ENCODE peak calls at places on chromosomes 11 and 22, in four cellular contexts. One of them, this sample, is unnamed.

GRCh38 chr11:35289821-35290220 is 129.5 kb downstream of the SLC1A2 start:
- DNase-seq in pancreas: no peak
- DNase-seq in foreskin fibroblast: peak
- DNase-seq in heart left ventricle: no peak
- DNase-seq in this sample: no peak

GRCh38 chr11:61610905-61611304 is 30.0 kb upstream of the SYT7 start:
- DNase-seq in pancreas: no peak
- DNase-seq in foreskin fibroblast: no peak
- DNase-seq in heart left ventricle: peak
- DNase-seq in this sample: no peak

GRCh38 chr11:98434296-98434695 is 586.5 kb upstream of the CNTN5 start:
- DNase-seq in pancreas: no peak
- DNase-seq in foreskin fibroblast: no peak
- DNase-seq in heart left ventricle: no peak
- DNase-seq in this sample: no peak

GRCh38 chr11:123601136-123601535 is 53.3 kb downstream of the SCN3B start:
- DNase-seq in pancreas: no peak
- DNase-seq in foreskin fibroblast: peak
- DNase-seq in heart left ventricle: no peak
- DNase-seq in this sample: no peak

GRCh38 chr11:64858467-64859401 is 14.3 kb upstream of the CDC42BPG start:
- DNase-seq in pancreas: no peak
- DNase-seq in foreskin fibroblast: no peak
- DNase-seq in heart left ventricle: peak
- DNase-seq in this sample: peak

GRCh38 chr11:27904358-27905055 is 203.4 kb downstream of the KIF18A start:
- DNase-seq in pancreas: no peak
- DNase-seq in foreskin fibroblast: peak
- DNase-seq in heart left ventricle: no peak
- DNase-seq in this sample: no peak

GRCh38 chr22:45263790-45264269 is 20.9 kb upstream of the UPK3A start:
- DNase-seq in pancreas: peak
- DNase-seq in foreskin fibroblast: peak
- DNase-seq in heart left ventricle: peak
- DNase-seq in this sample: peak

GRCh38 chr11:100151944-100152343 is 535.1 kb upstream of the ARHGAP42 start:
- DNase-seq in pancreas: no peak
- DNase-seq in foreskin fibroblast: no peak
- DNase-seq in heart left ventricle: no peak
- DNase-seq in this sample: no peak

GRCh38 chr11:83047515-83048225 is 24.0 kb downstream of the RAB30 start:
- DNase-seq in pancreas: no peak
- DNase-seq in foreskin fibroblast: peak
- DNase-seq in heart left ventricle: no peak
- DNase-seq in this sample: no peak

GRCh38 chr22:42217752-42218280 is 52.6 kb downstream of the TCF20 start:
- DNase-seq in pancreas: no peak
- DNase-seq in foreskin fibroblast: peak
- DNase-seq in heart left ventricle: no peak
- DNase-seq in this sample: no peak

DNA sequence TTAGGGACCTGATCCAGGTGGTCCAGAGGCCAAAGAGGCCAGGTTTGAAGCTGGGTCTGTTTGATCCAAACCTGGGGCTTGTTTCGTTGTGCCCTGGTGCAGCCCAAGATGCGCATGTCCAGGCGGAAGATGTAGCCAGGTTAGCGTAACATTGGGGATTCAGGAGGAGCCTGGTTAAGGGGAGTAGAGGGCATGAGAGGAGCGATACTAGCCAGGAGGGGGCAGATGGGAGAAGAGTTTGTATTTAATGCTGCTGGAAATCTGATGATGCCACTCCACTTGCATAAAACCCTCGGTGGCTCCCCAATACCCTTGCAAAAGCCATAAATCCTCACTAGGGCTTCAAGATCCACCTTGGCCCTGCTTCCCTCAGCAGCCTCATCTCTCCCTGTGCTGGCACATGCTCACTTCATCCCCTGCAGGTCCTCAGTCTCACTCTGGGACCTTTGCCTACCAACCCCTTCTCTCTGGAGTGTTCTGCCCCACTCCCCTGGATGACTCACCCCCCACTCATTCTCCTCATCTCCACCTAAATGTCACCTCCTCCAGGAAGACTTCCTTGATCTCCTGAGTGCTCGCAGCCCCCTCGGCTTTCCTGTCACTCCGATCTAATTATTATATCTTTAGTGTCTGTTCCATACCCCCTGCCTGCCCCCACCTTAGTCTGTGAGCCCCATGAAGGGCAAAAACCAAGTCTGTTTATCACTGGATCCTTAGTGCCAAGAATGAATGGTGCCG is 95.9 kb downstream of the MIAT start:
- DNase-seq in pancreas: no peak
- DNase-seq in foreskin fibroblast: no peak
- DNase-seq in heart left ventricle: no peak
- DNase-seq in this sample: no peak
- TF ChIP-seq CTCF in pancreas: no peak
- TF ChIP-seq CTCF in foreskin fibroblast: no peak
- TF ChIP-seq CTCF in heart left ventricle: no peak
- TF ChIP-seq CTCF in this sample: no peak

DNA sequence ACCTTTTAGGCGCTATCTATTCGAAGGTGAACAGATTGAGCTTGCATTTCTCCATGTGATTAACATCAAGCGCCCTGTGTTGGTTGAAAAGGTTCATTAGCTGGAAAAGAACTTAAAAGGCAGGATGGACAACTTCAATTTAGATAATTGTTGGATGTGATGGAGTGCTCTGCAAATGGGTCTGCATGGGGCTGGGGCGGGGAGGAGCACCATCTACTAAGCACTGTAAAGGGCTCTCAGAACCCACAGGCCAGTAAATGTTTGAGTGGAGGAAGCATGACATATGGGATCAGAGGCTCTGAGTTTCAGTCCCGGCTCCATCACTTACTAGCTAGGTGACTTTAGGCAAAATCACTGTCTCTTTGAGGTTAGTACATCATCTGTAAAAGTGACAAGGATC is 28.2 kb downstream of the ARL14EP start:
- DNase-seq in pancreas: no peak
- DNase-seq in foreskin fibroblast: no peak
- DNase-seq in heart left ventricle: no peak
- DNase-seq in this sample: no peak
- TF ChIP-seq CTCF in pancreas: no peak
- TF ChIP-seq CTCF in foreskin fibroblast: no peak
- TF ChIP-seq CTCF in heart left ventricle: no peak
- TF ChIP-seq CTCF in this sample: no peak

DNA sequence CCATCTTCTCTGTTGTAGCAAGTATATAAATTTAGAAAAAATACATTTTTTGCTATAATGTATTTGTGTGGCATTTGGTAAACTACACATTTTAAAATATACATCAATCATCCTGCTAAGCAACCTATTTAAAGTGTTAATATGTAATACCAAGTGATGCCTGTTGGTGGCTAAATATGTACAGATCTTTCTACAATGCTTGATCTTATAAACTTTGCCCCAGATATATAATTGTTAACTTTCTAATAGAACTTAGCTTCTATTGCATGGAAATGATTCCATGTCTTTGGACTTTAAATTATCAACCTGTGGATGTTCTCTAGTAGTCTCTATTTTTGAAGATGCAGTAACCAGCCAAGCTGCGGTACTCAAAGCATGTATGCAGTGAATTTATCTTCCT is 1260.4 kb upstream of the RAG2 start:
- DNase-seq in pancreas: no peak
- DNase-seq in foreskin fibroblast: peak
- DNase-seq in heart left ventricle: no peak
- DNase-seq in this sample: no peak
- TF ChIP-seq CTCF in pancreas: no peak
- TF ChIP-seq CTCF in foreskin fibroblast: no peak
- TF ChIP-seq CTCF in heart left ventricle: no peak
- TF ChIP-seq CTCF in this sample: no peak

GRCh38 chr11:72821920-72822799 is 7.9 kb downstream of the ATG16L2 start:
- DNase-seq in pancreas: peak
- DNase-seq in foreskin fibroblast: peak
- DNase-seq in heart left ventricle: peak
- DNase-seq in this sample: peak
- TF ChIP-seq CTCF in pancreas: no peak
- TF ChIP-seq CTCF in foreskin fibroblast: no peak
- TF ChIP-seq CTCF in heart left ventricle: peak
- TF ChIP-seq CTCF in this sample: peak

GRCh38 chr11:811446-812245 is 1.9 kb downstream of the RPLP2 start:
- DNase-seq in pancreas: no peak
- DNase-seq in foreskin fibroblast: peak
- DNase-seq in heart left ventricle: no peak
- DNase-seq in this sample: no peak
- TF ChIP-seq CTCF in pancreas: no peak
- TF ChIP-seq CTCF in foreskin fibroblast: no peak
- TF ChIP-seq CTCF in heart left ventricle: no peak
- TF ChIP-seq CTCF in this sample: no peak

GRCh38 chr11:110471315-110471714 is 41.6 kb downstream of the FDX1 start:
- DNase-seq in pancreas: no peak
- DNase-seq in foreskin fibroblast: peak
- DNase-seq in heart left ventricle: no peak
- DNase-seq in this sample: no peak

GRCh38 chr11:110469101-110469500 is 39.4 kb downstream of the FDX1 start:
- DNase-seq in pancreas: no peak
- DNase-seq in foreskin fibroblast: no peak
- DNase-seq in heart left ventricle: no peak
- DNase-seq in this sample: no peak

GRCh38 chr11:110468095-110468494 is 38.3 kb downstream of the FDX1 start:
- DNase-seq in pancreas: no peak
- DNase-seq in foreskin fibroblast: no peak
- DNase-seq in heart left ventricle: no peak
- DNase-seq in this sample: no peak

GRCh38 chr11:110470716-110471115 is 41.0 kb downstream of the FDX1 start:
- DNase-seq in pancreas: no peak
- DNase-seq in foreskin fibroblast: peak
- DNase-seq in heart left ventricle: no peak
- DNase-seq in this sample: no peak

DNA sequence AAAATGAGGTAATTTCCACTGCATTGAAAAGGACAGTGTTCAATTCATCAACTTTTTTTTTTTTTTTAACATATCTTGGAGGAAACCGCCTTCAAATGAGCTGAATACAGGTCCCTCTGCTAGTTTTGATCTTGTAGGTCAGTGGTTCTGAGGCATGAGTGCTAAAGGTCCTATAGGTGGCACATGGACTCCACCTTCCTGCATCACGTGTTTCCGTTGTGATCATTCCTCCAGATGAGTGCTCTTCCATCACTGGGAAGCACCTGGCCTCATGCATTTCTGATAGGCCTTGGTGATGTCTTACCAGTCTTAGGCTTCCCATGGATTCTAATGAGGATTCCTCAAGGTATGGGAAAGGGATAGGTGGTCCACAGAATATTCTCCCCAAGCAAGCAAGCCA is 37.8 kb downstream of the FDX1 start:
- DNase-seq in pancreas: no peak
- DNase-seq in foreskin fibroblast: no peak
- DNase-seq in heart left ventricle: no peak
- DNase-seq in this sample: no peak
- TF ChIP-seq CTCF in pancreas: no peak
- TF ChIP-seq CTCF in foreskin fibroblast: no peak
- TF ChIP-seq CTCF in heart left ventricle: no peak
- TF ChIP-seq CTCF in this sample: no peak

DNA sequence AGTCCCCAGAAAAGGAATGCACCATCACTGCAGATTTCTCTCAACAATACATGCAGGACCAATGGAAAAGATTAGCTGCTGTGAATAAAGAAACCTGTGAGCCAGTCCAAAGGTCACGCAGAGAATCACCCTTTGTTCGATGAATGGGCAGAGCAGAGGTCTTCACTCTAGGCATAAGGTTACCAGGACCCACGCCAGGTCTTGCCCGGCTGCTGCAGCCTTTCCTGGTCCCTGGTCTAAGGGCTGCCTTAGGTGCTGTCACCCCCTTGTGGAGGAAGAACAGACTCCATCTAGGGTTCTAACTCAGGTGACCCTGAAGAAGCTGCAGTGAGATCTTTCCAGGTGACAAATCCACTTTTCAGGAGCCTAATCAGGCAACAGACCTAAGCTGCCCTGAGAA is 29.0 kb upstream of the NAP1L4 start:
- DNase-seq in pancreas: no peak
- DNase-seq in foreskin fibroblast: peak
- DNase-seq in heart left ventricle: no peak
- DNase-seq in this sample: no peak
- TF ChIP-seq CTCF in pancreas: no peak
- TF ChIP-seq CTCF in foreskin fibroblast: peak
- TF ChIP-seq CTCF in heart left ventricle: peak
- TF ChIP-seq CTCF in this sample: no peak

GRCh38 chr11:74701351-74701750 is 29.9 kb downstream of the CHRDL2 start:
- DNase-seq in pancreas: no peak
- DNase-seq in foreskin fibroblast: no peak
- DNase-seq in heart left ventricle: no peak
- DNase-seq in this sample: no peak
- TF ChIP-seq CTCF in pancreas: no peak
- TF ChIP-seq CTCF in foreskin fibroblast: no peak
- TF ChIP-seq CTCF in heart left ventricle: no peak
- TF ChIP-seq CTCF in this sample: peak

GRCh38 chr11:36478700-36479329 is 31.3 kb downstream of the TRAF6 start:
- DNase-seq in pancreas: no peak
- DNase-seq in foreskin fibroblast: peak
- DNase-seq in heart left ventricle: no peak
- DNase-seq in this sample: no peak
- TF ChIP-seq CTCF in pancreas: no peak
- TF ChIP-seq CTCF in foreskin fibroblast: peak
- TF ChIP-seq CTCF in heart left ventricle: peak
- TF ChIP-seq CTCF in this sample: peak